ENCODE peak calls at places on chromosomes 3 and 15, in six cellular contexts. I is lung; N is CD8-positive, alpha-beta memory T cell; H is CD8-positive, alpha-beta T cell; T is colonic mucosa; D is psoas muscle. C is an unnamed sample. For H3K4me1, the result is how much of the 10 kb centered on the place peaks cover.

GRCh38 chr3:58434990-58435389 is 1.4 kb upstream of the PDHB start:
- DNase-seq in H (no peak), I (no peak), T (no peak), N (no peak), D (no peak), C (no peak)

GRCh38 chr3:130383424-130383823 is 38.0 kb downstream of the COL6A5 start:
- DNase-seq in I (no peak), H (no peak), T (no peak), D (no peak), N (no peak), C (no peak)

GRCh38 chr3:93961489-93961888 is 12.2 kb downstream of the PROS1 start:
- DNase-seq in I (no peak), D (no peak), H (no peak), N (no peak), T (no peak), C (no peak)

GRCh38 chr3:182710557-182711157 is 82.6 kb upstream of the ATP11B start:
- DNase-seq in I (no peak), T (no peak), D (no peak), H (no peak), N (no peak), C (no peak)

GRCh38 chr15:60511351-60512157 is 32.6 kb upstream of the ICE2 start:
- DNase-seq in I (no peak), T (no peak), N (no peak), D (no peak), H (peak), C (no peak)

GRCh38 chr3:11305509-11305908 is 33.3 kb downstream of the ATG7 start:
- DNase-seq in I (no peak), T (no peak), H (no peak), N (no peak), D (no peak), C (no peak)

GRCh38 chr3:176521531-176522175 is 675.6 kb downstream of the TBL1XR1 start:
- DNase-seq in I (no peak), T (no peak), N (no peak), H (no peak), D (no peak), C (no peak)

GRCh38 chr3:82080261-82080660 is 318.8 kb upstream of the GBE1 start:
- DNase-seq in N (no peak), D (no peak), I (no peak), T (no peak), H (no peak), C (no peak)

GRCh38 chr3:178043084-178043483 is 493.2 kb upstream of the KCNMB2 start:
- DNase-seq in I (no peak), D (no peak), T (no peak), N (no peak), H (no peak), C (no peak)

GRCh38 chr15:86002444-86002843 is 77.2 kb upstream of the AGBL1 start:
- DNase-seq in D (no peak), I (no peak), N (no peak), T (no peak), H (no peak), C (no peak)

GRCh38 chr3:49869525-49870126 is at the start of gene CAMKV:
- DNase-seq in D (no peak), N (no peak), I (no peak), H (no peak), T (no peak), C (no peak)

GRCh38 chr3:39147711-39148115 is 5.7 kb downstream of the CSRNP1 start:
- DNase-seq in N (no peak), T (peak), D (no peak), I (no peak), H (peak), C (peak)

GRCh38 chr3:1987983-1988382 is 110.7 kb upstream of the CNTN4 start:
- DNase-seq in H (no peak), D (no peak), N (no peak), I (no peak), T (peak), C (peak)

GRCh38 chr15:40239671-40240618 is 1.1 kb downstream of the PAK6 start:
- DNase-seq in D (no peak), H (peak), I (no peak), T (no peak), N (no peak), C (no peak)

DNA sequence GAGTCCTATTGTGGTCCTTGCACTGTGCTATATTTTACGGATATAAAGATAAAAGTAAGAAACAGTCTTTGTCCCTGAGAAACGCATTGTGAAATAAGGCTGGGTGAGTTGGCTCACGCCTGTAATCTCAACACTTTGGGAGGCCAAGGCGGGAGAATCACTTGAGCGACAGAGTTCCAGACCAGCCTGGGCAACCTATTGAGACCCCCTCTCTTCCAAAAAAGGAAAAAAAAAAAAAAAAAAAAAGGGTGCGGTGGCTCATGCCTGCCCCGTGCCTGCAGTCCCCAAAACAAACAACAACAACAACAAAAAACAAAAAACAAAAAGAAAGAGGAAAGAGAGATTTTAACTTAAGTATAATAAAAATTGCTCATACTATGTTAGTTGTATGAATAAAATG is 555 bp upstream of the FNDC3B start:
- DNase-seq in D (no peak), H (no peak), T (no peak), N (no peak), I (no peak), C (no peak)
- H3K4me1 ChIP-seq in D (under half), H (under half), T (under half), N (under half), I (under half), C (under half)

GRCh38 chr3:53072653-53073552 is 27.0 kb upstream of the SFMBT1 start:
- DNase-seq in H (peak), N (peak), T (peak), D (peak), I (peak), C (peak)

GRCh38 chr3:53071882-53072431 is 26.1 kb upstream of the SFMBT1 start:
- DNase-seq in D (no peak), T (no peak), N (no peak), I (no peak), H (no peak), C (no peak)

GRCh38 chr3:53074761-53075742 is 29.2 kb upstream of the SFMBT1 start:
- DNase-seq in I (no peak), H (no peak), N (no peak), D (no peak), T (no peak), C (no peak)

GRCh38 chr3:53074366-53074696 is 28.5 kb upstream of the SFMBT1 start:
- DNase-seq in H (no peak), I (no peak), D (no peak), T (no peak), N (no peak), C (no peak)

GRCh38 chr3:53073553-53074365 is 27.9 kb upstream of the SFMBT1 start:
- DNase-seq in N (no peak), D (no peak), I (no peak), H (no peak), T (no peak), C (no peak)
- H3K4me3 ChIP-seq in N (peak), D (peak), I (no peak), H (peak), T (peak), C (no peak)

GRCh38 chr15:68636256-68636655 is 57.5 kb downstream of the CORO2B start:
- DNase-seq in T (no peak), H (no peak), N (no peak), I (no peak), D (no peak), C (no peak)
- H3K4me1 ChIP-seq in T (under half), H (under half), N (under half), I (under half), D (under half), C (under half)

DNA sequence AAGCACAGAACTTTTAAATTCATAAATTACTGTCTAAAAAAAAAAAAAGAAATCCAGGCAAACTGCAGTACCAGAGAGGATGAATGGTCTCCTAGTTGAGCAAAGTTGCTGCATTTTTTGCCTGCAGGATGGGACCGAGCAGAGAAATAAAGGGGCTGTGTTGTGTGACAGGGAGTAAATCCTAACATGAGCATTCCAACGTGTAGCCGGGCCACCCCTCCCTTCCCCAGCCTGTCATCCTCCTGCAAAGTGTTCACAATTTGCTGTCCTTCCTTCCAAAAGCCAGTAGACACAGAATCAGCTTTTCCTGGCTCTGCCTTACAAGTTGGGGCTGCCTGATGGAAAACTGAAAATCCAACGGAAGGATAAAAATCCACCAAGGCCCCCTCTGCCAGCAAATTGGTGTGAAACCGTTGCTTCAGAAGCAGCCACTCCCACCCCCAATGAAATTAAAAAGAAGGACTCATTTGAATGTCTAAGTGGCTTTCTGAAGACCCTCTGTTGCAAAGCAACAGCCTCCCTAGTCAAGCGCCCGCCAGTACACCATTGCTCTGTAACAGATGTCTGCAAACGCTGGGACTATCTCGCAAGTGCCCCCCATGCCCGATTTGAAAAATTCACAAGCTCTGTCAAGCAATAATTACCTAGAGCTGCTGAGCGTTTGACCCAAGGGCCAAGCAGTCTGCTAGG is 710 bp downstream of the FRMD4B start:
- DNase-seq in H (no peak), N (no peak), D (no peak), T (no peak), I (no peak), C (no peak)
- H3K4me3 ChIP-seq in H (no peak), N (no peak), D (peak), T (peak), I (peak), C (no peak)

DNA sequence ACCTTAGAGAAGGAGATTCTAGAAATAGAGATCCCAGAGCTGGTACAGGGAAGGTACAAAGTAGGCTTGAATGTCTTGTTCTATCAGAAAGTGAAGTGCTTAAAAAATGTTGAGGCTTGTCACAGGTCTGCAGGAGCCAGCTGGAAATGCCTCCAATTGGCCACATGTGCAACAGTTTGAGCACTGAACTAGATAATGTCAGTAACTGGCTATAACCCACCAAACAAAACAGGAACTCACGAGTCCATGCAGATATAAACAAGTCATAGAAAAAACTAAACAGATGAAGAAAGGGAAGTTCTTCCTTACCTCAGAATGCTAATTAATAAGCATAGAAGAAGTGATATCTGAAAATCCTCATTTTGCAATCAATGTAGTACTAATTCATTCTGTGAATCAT is 11.9 kb upstream of the TF start:
- DNase-seq in I (no peak), D (no peak), T (no peak), N (no peak), H (no peak), C (no peak)
- H3K4me1 ChIP-seq in I (under half), D (under half), T (under half), N (under half), H (under half), C (under half)

C was measured in mucosa of descending colon.